ENCODE peak calls at places on chromosomes 12 and 14, in seven cellular contexts. One of them, this sample, is unnamed.

GRCh38 chr12:128817115-128818015 is 6.4 kb downstream of the SLC15A4 start:
- DNase-seq in tibial artery: peak; percentile 86
- DNase-seq in pancreas: no peak
- DNase-seq in CD8-positive, alpha-beta T cell: no peak
- DNase-seq in DND-41: no peak
- DNase-seq in testis: peak; percentile 71
- DNase-seq in ascending aorta: peak; percentile 88
- DNase-seq in this sample: no peak

GRCh38 chr14:95759952-95760351 is 46.0 kb upstream of the TCL1A start:
- DNase-seq in tibial artery: no peak
- DNase-seq in pancreas: no peak
- DNase-seq in CD8-positive, alpha-beta T cell: no peak
- DNase-seq in DND-41: no peak
- DNase-seq in testis: no peak
- DNase-seq in ascending aorta: no peak
- DNase-seq in this sample: no peak

GRCh38 chr12:112992541-112993398 is 14.5 kb downstream of the OAS2 start:
- DNase-seq in tibial artery: no peak
- DNase-seq in pancreas: no peak
- DNase-seq in CD8-positive, alpha-beta T cell: peak; percentile 28
- DNase-seq in DND-41: peak; percentile 71
- DNase-seq in testis: peak; percentile 66
- DNase-seq in ascending aorta: peak; percentile 65
- DNase-seq in this sample: peak; percentile 67

GRCh38 chr12:30794591-30795409 is 40.0 kb upstream of the CAPRIN2 start:
- DNase-seq in tibial artery: no peak
- DNase-seq in pancreas: no peak
- DNase-seq in CD8-positive, alpha-beta T cell: no peak
- DNase-seq in DND-41: no peak
- DNase-seq in testis: no peak
- DNase-seq in ascending aorta: no peak
- DNase-seq in this sample: no peak

GRCh38 chr14:46322076-46322475 is 329.5 kb downstream of the RPL10L start:
- DNase-seq in tibial artery: no peak
- DNase-seq in pancreas: no peak
- DNase-seq in CD8-positive, alpha-beta T cell: no peak
- DNase-seq in DND-41: no peak
- DNase-seq in testis: no peak
- DNase-seq in ascending aorta: no peak
- DNase-seq in this sample: peak; percentile 8

GRCh38 chr12:6334940-6335450 is 6.9 kb downstream of the TNFRSF1A start:
- DNase-seq in tibial artery: no peak
- DNase-seq in pancreas: no peak
- DNase-seq in CD8-positive, alpha-beta T cell: no peak
- DNase-seq in DND-41: no peak
- DNase-seq in testis: peak; percentile 41
- DNase-seq in ascending aorta: no peak
- DNase-seq in this sample: no peak

GRCh38 chr12:52645982-52646381 is 6.0 kb downstream of the KRT2 start:
- DNase-seq in tibial artery: no peak
- DNase-seq in pancreas: no peak
- DNase-seq in CD8-positive, alpha-beta T cell: no peak
- DNase-seq in DND-41: no peak
- DNase-seq in testis: no peak
- DNase-seq in ascending aorta: no peak
- DNase-seq in this sample: no peak

GRCh38 chr14:100879194-100879593 is 24.3 kb downstream of the RTL1 start:
- DNase-seq in tibial artery: no peak
- DNase-seq in pancreas: peak; percentile 29
- DNase-seq in CD8-positive, alpha-beta T cell: no peak
- DNase-seq in DND-41: no peak
- DNase-seq in testis: no peak
- DNase-seq in ascending aorta: no peak
- DNase-seq in this sample: no peak

GRCh38 chr12:46351138-46351537 is 21.4 kb downstream of the SLC38A2 start:
- DNase-seq in tibial artery: no peak
- DNase-seq in pancreas: no peak
- DNase-seq in CD8-positive, alpha-beta T cell: no peak
- DNase-seq in DND-41: no peak
- DNase-seq in testis: no peak
- DNase-seq in ascending aorta: no peak
- DNase-seq in this sample: no peak

GRCh38 chr12:124314207-124314606 is 19.3 kb downstream of the RFLNA start:
- DNase-seq in tibial artery: no peak
- DNase-seq in pancreas: no peak
- DNase-seq in CD8-positive, alpha-beta T cell: no peak
- DNase-seq in DND-41: no peak
- DNase-seq in testis: no peak
- DNase-seq in ascending aorta: no peak
- DNase-seq in this sample: no peak

GRCh38 chr14:82313889-82314288 is 780.2 kb upstream of the SEL1L start:
- DNase-seq in tibial artery: no peak
- DNase-seq in pancreas: no peak
- DNase-seq in CD8-positive, alpha-beta T cell: no peak
- DNase-seq in DND-41: no peak
- DNase-seq in testis: no peak
- DNase-seq in ascending aorta: no peak
- DNase-seq in this sample: peak; percentile 14

GRCh38 chr14:91897121-91897701 is 29.9 kb upstream of the TC2N start:
- DNase-seq in tibial artery: peak; percentile 96
- DNase-seq in pancreas: peak; percentile 82
- DNase-seq in CD8-positive, alpha-beta T cell: no peak
- DNase-seq in DND-41: no peak
- DNase-seq in testis: peak; percentile 89
- DNase-seq in ascending aorta: peak; percentile 97
- DNase-seq in this sample: no peak

GRCh38 chr14:36583242-36584166 is 1.1 kb upstream of the NKX2-8 start:
- DNase-seq in tibial artery: no peak
- DNase-seq in pancreas: peak; percentile 69
- DNase-seq in CD8-positive, alpha-beta T cell: no peak
- DNase-seq in DND-41: no peak
- DNase-seq in testis: peak; percentile 79
- DNase-seq in ascending aorta: no peak
- DNase-seq in this sample: no peak

GRCh38 chr12:28629691-28630090 is 439.4 kb downstream of the CCDC91 start:
- DNase-seq in tibial artery: no peak
- DNase-seq in pancreas: peak; percentile 29
- DNase-seq in CD8-positive, alpha-beta T cell: no peak
- DNase-seq in DND-41: no peak
- DNase-seq in testis: no peak
- DNase-seq in ascending aorta: no peak
- DNase-seq in this sample: no peak

DNA sequence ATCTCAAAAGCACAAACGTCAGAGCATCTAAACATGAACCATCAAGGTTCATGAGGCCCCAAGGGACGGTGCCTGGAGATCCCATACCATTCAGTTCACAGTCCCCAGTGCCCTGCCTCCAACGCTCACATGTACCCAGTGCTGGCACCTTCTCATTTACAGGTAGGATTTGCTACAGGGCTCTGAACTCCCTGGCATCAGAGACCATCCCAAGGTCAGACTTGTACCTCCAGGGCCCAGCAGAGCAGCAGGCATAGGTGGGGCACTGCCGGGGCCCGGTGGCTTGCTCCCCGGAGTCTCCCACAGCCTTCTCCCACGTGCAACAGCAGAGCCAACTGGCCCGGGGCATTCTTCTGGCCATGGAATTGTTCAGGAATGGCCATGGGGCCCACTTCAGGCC is 114.8 kb downstream of the BCL11B start:
- DNase-seq in tibial artery: no peak
- DNase-seq in pancreas: no peak
- DNase-seq in CD8-positive, alpha-beta T cell: no peak
- DNase-seq in DND-41: no peak
- DNase-seq in testis: no peak
- DNase-seq in ascending aorta: peak; percentile 43
- DNase-seq in this sample: no peak
- H3K27me3 ChIP-seq in tibial artery: peaks cover 26% of the 10 kb centered on the region
- H3K27me3 ChIP-seq in pancreas: no peaks in the 10 kb centered on the region
- H3K27me3 ChIP-seq in CD8-positive, alpha-beta T cell: no peaks in the 10 kb centered on the region
- H3K27me3 ChIP-seq in DND-41: no peaks in the 10 kb centered on the region
- H3K27me3 ChIP-seq in testis: no peaks in the 10 kb centered on the region
- H3K27me3 ChIP-seq in ascending aorta: no peaks in the 10 kb centered on the region
- H3K27me3 ChIP-seq in this sample: no peaks in the 10 kb centered on the region

GRCh38 chr14:34496679-34497513 is 34.9 kb upstream of the SPTSSA start:
- DNase-seq in tibial artery: peak; percentile 87
- DNase-seq in pancreas: no peak
- DNase-seq in CD8-positive, alpha-beta T cell: no peak
- DNase-seq in DND-41: no peak
- DNase-seq in testis: peak; percentile 64
- DNase-seq in ascending aorta: peak; percentile 90
- DNase-seq in this sample: peak; percentile 72
- TF ChIP-seq CTCF in tibial artery: no peak
- TF ChIP-seq CTCF in pancreas: no peak
- TF ChIP-seq CTCF in CD8-positive, alpha-beta T cell: no peak
- TF ChIP-seq CTCF in DND-41: no peak
- TF ChIP-seq CTCF in testis: no peak
- TF ChIP-seq CTCF in ascending aorta: no peak
- TF ChIP-seq CTCF in this sample: peak; percentile 23

GRCh38 chr12:95202691-95203476 is 14.4 kb downstream of the FGD6 start:
- DNase-seq in tibial artery: no peak
- DNase-seq in pancreas: no peak
- DNase-seq in CD8-positive, alpha-beta T cell: no peak
- DNase-seq in DND-41: no peak
- DNase-seq in testis: no peak
- DNase-seq in ascending aorta: no peak
- DNase-seq in this sample: no peak

GRCh38 chr12:95203477-95203843 is 13.8 kb downstream of the FGD6 start:
- DNase-seq in tibial artery: no peak
- DNase-seq in pancreas: no peak
- DNase-seq in CD8-positive, alpha-beta T cell: no peak
- DNase-seq in DND-41: no peak
- DNase-seq in testis: no peak
- DNase-seq in ascending aorta: no peak
- DNase-seq in this sample: no peak

GRCh38 chr12:95205685-95206084 is 11.6 kb downstream of the FGD6 start:
- DNase-seq in tibial artery: no peak
- DNase-seq in pancreas: no peak
- DNase-seq in CD8-positive, alpha-beta T cell: no peak
- DNase-seq in DND-41: no peak
- DNase-seq in testis: peak; percentile 24
- DNase-seq in ascending aorta: peak; percentile 70
- DNase-seq in this sample: no peak

GRCh38 chr12:95205016-95205415 is 12.3 kb downstream of the FGD6 start:
- DNase-seq in tibial artery: no peak
- DNase-seq in pancreas: no peak
- DNase-seq in CD8-positive, alpha-beta T cell: no peak
- DNase-seq in DND-41: no peak
- DNase-seq in testis: no peak
- DNase-seq in ascending aorta: no peak
- DNase-seq in this sample: no peak

DNA sequence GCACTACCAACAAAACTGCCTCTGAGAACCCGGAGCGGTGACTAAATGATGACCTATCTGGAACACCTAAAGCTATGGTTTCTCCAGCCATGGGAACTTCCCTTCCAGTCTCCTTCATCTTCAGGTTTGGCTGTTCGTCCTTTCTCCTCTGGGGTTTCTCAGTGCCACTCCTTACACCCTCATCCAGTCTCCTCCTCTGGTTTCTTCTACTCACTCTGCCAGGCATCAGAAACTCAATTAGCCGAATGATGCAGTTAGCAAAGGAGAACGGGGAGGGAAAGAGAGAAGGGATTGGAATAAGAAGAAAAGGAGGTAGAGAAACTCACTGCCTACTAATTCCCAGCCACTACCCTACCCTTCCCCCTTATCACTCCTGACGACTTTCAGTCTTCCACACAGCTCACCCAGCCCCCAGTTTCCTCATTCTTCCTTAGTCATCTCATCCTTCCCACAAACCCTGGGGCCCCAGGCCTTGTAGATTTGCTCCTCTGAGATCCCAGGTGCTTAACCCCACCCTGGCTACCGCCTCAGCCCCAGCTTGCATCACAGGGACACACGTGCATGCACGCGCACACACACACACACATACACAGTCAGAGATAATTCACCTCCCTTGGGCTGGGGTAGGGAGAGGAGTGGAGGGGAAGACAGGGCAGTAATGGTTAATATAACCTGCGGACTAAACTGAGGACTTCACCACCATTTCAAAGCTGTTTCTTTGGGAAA is 13.0 kb downstream of the FGD6 start:
- DNase-seq in tibial artery: no peak
- DNase-seq in pancreas: no peak
- DNase-seq in CD8-positive, alpha-beta T cell: no peak
- DNase-seq in DND-41: peak; percentile 16
- DNase-seq in testis: no peak
- DNase-seq in ascending aorta: peak; percentile 74
- DNase-seq in this sample: peak; percentile 89
- H3K4me1 ChIP-seq in tibial artery: no peaks in the 10 kb centered on the region
- H3K4me1 ChIP-seq in pancreas: peaks cover 7% of the 10 kb centered on the region
- H3K4me1 ChIP-seq in CD8-positive, alpha-beta T cell: no peaks in the 10 kb centered on the region
- H3K4me1 ChIP-seq in DND-41: no peaks in the 10 kb centered on the region
- H3K4me1 ChIP-seq in testis: peaks cover 34% of the 10 kb centered on the region
- H3K4me1 ChIP-seq in ascending aorta: peaks cover 10% of the 10 kb centered on the region
- H3K4me1 ChIP-seq in this sample: peaks cover 61% of the 10 kb centered on the region

GRCh38 chr12:54193437-54193836 is 4.7 kb upstream of the SMUG1 start:
- DNase-seq in tibial artery: no peak
- DNase-seq in pancreas: no peak
- DNase-seq in CD8-positive, alpha-beta T cell: no peak
- DNase-seq in DND-41: no peak
- DNase-seq in testis: no peak
- DNase-seq in ascending aorta: no peak
- DNase-seq in this sample: no peak
- H3K27me3 ChIP-seq in tibial artery: peaks cover 10% of the 10 kb centered on the region
- H3K27me3 ChIP-seq in pancreas: no peaks in the 10 kb centered on the region
- H3K27me3 ChIP-seq in CD8-positive, alpha-beta T cell: peaks cover 12% of the 10 kb centered on the region
- H3K27me3 ChIP-seq in DND-41: peaks cover 40% of the 10 kb centered on the region
- H3K27me3 ChIP-seq in testis: no peaks in the 10 kb centered on the region
- H3K27me3 ChIP-seq in ascending aorta: no peaks in the 10 kb centered on the region
- H3K27me3 ChIP-seq in this sample: no peaks in the 10 kb centered on the region

This sample was measured in Caco-2.